ENCODE peak calls at places on chromosomes 13 and 19, in five cellular contexts. E is GM06990, S is BJ, K is heart right ventricle, G is choroid plexus epithelial cell. N is an unnamed sample.

GRCh38 chr13:90534617-90535340 is 812.7 kb upstream of the MIR17HG start:
- DNase-seq in G (no peak), S (peak; percentile 71), K (no peak), E (no peak), N (no peak)

GRCh38 chr19:12866416-12867119 is 14.7 kb downstream of the DNASE2 start:
- DNase-seq in E (no peak), G (no peak), K (no peak), S (no peak), N (no peak)

GRCh38 chr19:49790866-49791265 is 22.2 kb downstream of the FUZ start:
- DNase-seq in S (no peak), K (peak; percentile 58), E (no peak), G (peak; percentile 47), N (no peak)

GRCh38 chr13:79749985-79750551 is 269.1 kb downstream of the NDFIP2 start:
- DNase-seq in G (peak; percentile 100), K (peak; percentile 15), E (no peak), S (peak; percentile 94), N (no peak)

GRCh38 chr13:78060966-78061365 is 142.3 kb upstream of the EDNRB start:
- DNase-seq in K (no peak), E (no peak), G (no peak), S (no peak), N (no peak)

GRCh38 chr13:39685652-39686051 is 30.2 kb downstream of the COG6 start:
- DNase-seq in S (no peak), K (no peak), E (no peak), G (no peak), N (no peak)

GRCh38 chr13:111399776-111400505 is 79.5 kb downstream of the TEX29 start:
- DNase-seq in G (no peak), K (no peak), S (no peak), E (no peak), N (no peak)

GRCh38 chr13:62293081-62293480 is 877.4 kb upstream of the PCDH20 start:
- DNase-seq in G (peak; percentile 3), E (no peak), S (no peak), K (no peak), N (no peak)

GRCh38 chr19:17005000-17005399 is 21.6 kb downstream of the CPAMD8 start:
- DNase-seq in S (no peak), K (no peak), G (no peak), E (no peak), N (no peak)
- TF ChIP-seq CTCF in S (no peak), K (peak; percentile 7), G (peak; percentile 18), E (peak; percentile 19), N (no peak)

GRCh38 chr13:103388839-103389238 is 322.6 kb upstream of the SLC10A2 start:
- DNase-seq in S (no peak), G (no peak), K (no peak), E (no peak), N (no peak)
- TF ChIP-seq CTCF in S (no peak), G (no peak), K (no peak), E (peak; percentile 6), N (no peak)

DNA sequence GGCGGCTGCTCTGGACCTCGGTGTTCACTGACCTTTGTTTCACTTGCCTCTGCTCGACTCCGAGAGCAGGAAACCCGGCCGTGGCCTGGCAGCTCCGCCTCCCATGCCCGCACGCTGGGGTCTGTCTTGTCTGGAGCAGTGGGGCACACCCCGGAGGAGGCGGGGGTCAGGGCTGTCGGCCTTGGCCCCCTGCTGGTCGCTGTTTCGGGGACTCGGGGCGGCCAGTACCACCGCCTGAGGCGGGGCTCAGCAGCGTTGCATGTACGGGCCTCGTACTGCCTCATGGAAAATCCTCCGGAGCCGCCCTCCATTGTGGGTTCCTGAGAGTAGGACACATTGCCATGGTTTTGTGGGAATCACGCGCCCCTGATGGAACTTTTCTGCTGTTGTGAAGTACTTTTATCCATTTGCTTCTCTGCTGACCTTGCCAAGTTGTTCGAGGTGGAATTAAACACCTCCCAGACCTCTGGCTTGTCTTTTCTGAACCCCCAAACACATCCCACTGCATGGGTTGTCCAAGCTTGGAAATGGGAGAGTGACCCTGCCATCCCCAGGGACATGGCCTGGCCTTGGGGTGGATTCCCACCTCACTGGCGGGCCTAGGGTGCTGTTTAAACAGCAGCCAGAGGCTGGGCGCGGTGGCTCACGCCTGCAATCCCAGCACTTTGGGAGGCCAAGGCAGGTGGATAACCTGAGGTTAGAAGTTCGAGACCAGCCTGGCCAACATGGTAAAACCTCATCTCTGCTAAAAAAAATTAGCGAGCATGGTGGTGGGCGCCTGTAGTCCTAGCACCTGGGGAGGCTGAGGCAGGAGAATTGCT is 5.5 kb upstream of the NDUFS7 start:
- DNase-seq in G (no peak), S (no peak), K (peak; percentile 20), E (no peak), N (no peak)
- TF ChIP-seq CTCF in G (peak; percentile 5), S (no peak), K (no peak), E (no peak), N (no peak)

GRCh38 chr19:40519352-40520322 is 52.8 kb downstream of the SPTBN4 start:
- DNase-seq in S (no peak), K (peak; percentile 33), E (peak; percentile 42), G (peak; percentile 44), N (no peak)
- TF ChIP-seq CTCF in S (no peak), K (no peak), E (no peak), G (no peak), N (no peak)

GRCh38 chr13:35917942-35918645 is 213.1 kb downstream of the DCLK1 start:
- DNase-seq in E (no peak), G (no peak), S (no peak), K (no peak), N (no peak)
- TF ChIP-seq CTCF in E (no peak), G (no peak), S (no peak), K (no peak), N (no peak)

DNA sequence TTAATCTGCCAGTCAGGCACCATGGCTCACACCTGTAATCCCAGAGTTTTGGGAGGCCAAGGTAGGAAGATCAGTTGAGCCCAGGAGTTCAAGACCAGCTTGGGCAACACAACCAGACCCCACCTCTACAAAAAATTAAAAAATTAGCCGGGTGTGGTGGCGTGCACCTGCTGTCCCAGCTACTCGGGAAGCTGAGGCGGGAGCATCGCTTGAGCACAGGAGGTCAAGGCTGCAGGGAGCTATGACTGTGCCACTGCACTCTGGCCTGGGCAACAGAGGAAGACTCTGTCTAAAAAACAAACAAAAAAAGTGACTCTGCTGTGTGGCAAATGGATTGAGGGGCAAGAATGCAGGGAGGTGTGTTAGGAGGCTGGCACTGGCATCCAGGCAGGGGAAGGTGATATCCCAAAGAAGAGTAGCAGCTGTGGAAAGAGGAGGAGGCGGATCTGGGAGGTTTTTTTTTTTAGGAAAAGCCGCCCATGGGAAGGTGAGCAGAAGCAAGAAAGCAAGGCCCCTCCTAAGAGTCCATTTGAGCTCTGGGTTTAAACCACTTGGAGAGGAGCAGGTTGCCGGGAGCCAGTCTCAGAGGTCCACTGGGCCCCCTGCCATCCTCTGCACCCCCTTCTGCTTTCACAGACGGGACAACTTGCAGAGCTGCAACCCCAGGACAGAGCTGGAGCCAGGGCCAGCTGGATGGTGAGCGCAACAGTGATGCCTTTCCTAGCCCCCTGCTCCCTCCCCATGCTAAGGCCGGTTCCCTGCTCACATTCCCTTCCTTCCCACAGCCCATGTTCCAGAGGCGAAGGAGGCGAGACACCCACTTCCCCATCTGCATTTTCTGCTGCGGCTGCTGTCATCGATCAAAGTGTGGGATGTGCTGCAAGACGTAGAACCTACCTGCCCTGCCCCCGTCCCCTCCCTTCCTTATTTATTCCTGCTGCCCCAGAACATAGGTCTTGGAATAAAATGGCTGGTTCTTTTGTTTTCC is 2.1 kb downstream of the HAMP start:
- DNase-seq in G (no peak), E (no peak), S (no peak), K (no peak), N (no peak)
- TF ChIP-seq CTCF in G (no peak), E (no peak), S (no peak), K (no peak), N (no peak)

DNA sequence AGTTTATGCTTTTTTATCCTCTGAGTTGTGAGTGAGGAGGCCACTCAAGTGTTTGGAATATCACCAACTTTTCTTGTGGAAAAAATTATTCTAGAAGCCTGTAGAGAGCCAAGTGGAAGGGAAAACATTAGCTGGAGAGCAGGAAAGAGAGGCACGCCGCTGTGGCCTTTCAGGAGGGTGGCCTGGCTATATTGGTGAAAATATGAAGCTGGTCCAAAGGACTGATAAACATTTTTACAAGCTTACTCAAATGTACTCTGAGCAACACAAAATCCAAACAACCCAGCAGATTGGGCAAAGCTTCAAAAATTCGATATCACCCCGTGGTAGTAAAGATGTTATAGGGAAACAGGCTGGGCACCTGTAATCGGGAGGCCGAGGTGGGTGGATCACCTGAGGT is 2.4 kb upstream of the EIF3G start:
- DNase-seq in S (peak; percentile 21), G (no peak), E (no peak), K (no peak), N (no peak)
- TF ChIP-seq CTCF in S (no peak), G (no peak), E (no peak), K (no peak), N (no peak)

GRCh38 chr13:38656699-38657098 is 30.2 kb upstream of the FREM2 start:
- DNase-seq in S (no peak), E (no peak), G (no peak), K (no peak), N (no peak)
- TF ChIP-seq CTCF in S (no peak), E (no peak), G (no peak), K (no peak), N (no peak)

GRCh38 chr13:72599148-72599743 is 128.2 kb downstream of the MZT1 start:
- DNase-seq in K (no peak), G (no peak), E (no peak), S (no peak), N (no peak)
- TF ChIP-seq CTCF in K (no peak), G (no peak), E (no peak), S (no peak), N (no peak)

GRCh38 chr13:30400376-30400775 is 21.9 kb upstream of the UBE2L5 start:
- DNase-seq in K (no peak), S (no peak), E (no peak), G (no peak), N (no peak)

GRCh38 chr13:30394798-30395191 is 27.5 kb upstream of the UBE2L5 start:
- DNase-seq in S (no peak), E (peak; percentile 41), G (peak; percentile 31), K (no peak), N (no peak)

GRCh38 chr13:30396434-30397075 is 25.7 kb upstream of the UBE2L5 start:
- DNase-seq in K (no peak), S (no peak), G (no peak), E (peak; percentile 24), N (no peak)

GRCh38 chr13:30398601-30399072 is 23.7 kb upstream of the UBE2L5 start:
- DNase-seq in K (no peak), S (no peak), G (no peak), E (no peak), N (no peak)

GRCh38 chr13:30395192-30396158 is 26.8 kb upstream of the UBE2L5 start:
- DNase-seq in S (peak; percentile 84), G (peak; percentile 98), E (peak; percentile 56), K (peak; percentile 81), N (peak; percentile 52)
- TF ChIP-seq CTCF in S (no peak), G (no peak), E (no peak), K (no peak), N (no peak)